ENCODE peak calls at places on chromosomes 1 and 21, in five cellular contexts. R is AG10803, E is stomach, W is heart left ventricle, P is AG04449. K is an unnamed sample.

GRCh38 chr1:93701619-93702018 is 20.0 kb upstream of the BCAR3 start:
- DNase-seq in W (no peak), R (peak), E (peak), P (peak), K (peak)

GRCh38 chr21:43819511-43820405 is 30.4 kb downstream of the RRP1 start:
- DNase-seq in R (no peak), W (no peak), P (no peak), E (no peak), K (no peak)

GRCh38 chr1:40774266-40774998 is 9.2 kb upstream of the KCNQ4 start:
- DNase-seq in E (peak), R (no peak), P (no peak), W (no peak), K (no peak)

GRCh38 chr1:116020668-116021272 is 44.5 kb downstream of the SLC22A15 start:
- DNase-seq in P (peak), W (peak), R (peak), E (peak), K (peak)

GRCh38 chr1:13587256-13588030 is 3.8 kb downstream of the PDPN start:
- DNase-seq in W (no peak), R (peak), E (no peak), P (no peak), K (no peak)

GRCh38 chr21:36661511-36662309 is 37.2 kb upstream of the SIM2 start:
- DNase-seq in W (peak), E (peak), P (no peak), R (peak), K (no peak)

GRCh38 chr1:54407957-54408700 is 1.9 kb upstream of the SSBP3 start:
- DNase-seq in E (no peak), P (peak), W (no peak), R (peak), K (peak)

GRCh38 chr1:53930932-53931331 is 14.6 kb downstream of the IFT25 start:
- DNase-seq in R (no peak), P (no peak), W (no peak), E (no peak), K (no peak)

GRCh38 chr1:83546863-83547262 is 452.1 kb downstream of the TTLL7 start:
- DNase-seq in R (peak), P (no peak), E (no peak), W (no peak), K (no peak)

GRCh38 chr1:94739521-94740061 is 80.6 kb upstream of the SLC44A3 start:
- DNase-seq in P (peak), E (no peak), R (peak), W (no peak), K (peak)

GRCh38 chr1:226563666-226564065 is 15.1 kb downstream of the STUM start:
- DNase-seq in R (no peak), W (no peak), E (no peak), P (no peak), K (no peak)

GRCh38 chr1:119286587-119287181 is 81.9 kb upstream of the HAO2 start:
- DNase-seq in R (peak), P (no peak), W (no peak), E (no peak), K (no peak)

GRCh38 chr1:65149391-65149729 is 1.4 kb downstream of the AK4 start:
- DNase-seq in P (no peak), E (no peak), W (no peak), R (no peak), K (no peak)

GRCh38 chr1:69791311-69791710 is 223.6 kb downstream of the LRRC7 start:
- DNase-seq in W (no peak), P (no peak), E (no peak), R (peak), K (no peak)

GRCh38 chr1:229022595-229023350 is 248.1 kb upstream of the RAB4A start:
- DNase-seq in W (peak), E (no peak), P (no peak), R (no peak), K (no peak)

GRCh38 chr1:39160703-39161102 is 43.8 kb upstream of the MACF1 start:
- DNase-seq in E (no peak), R (peak), W (no peak), P (no peak), K (no peak)

GRCh38 chr1:39165488-39165887 is 39.0 kb upstream of the MACF1 start:
- DNase-seq in P (no peak), R (no peak), E (no peak), W (no peak), K (no peak)

GRCh38 chr1:39164256-39164655 is 40.2 kb upstream of the MACF1 start:
- DNase-seq in P (no peak), R (no peak), E (no peak), W (no peak), K (no peak)

GRCh38 chr1:39165049-39165448 is 39.4 kb upstream of the MACF1 start:
- DNase-seq in E (no peak), W (no peak), P (no peak), R (peak), K (no peak)

GRCh38 chr1:39163469-39163868 is 41.0 kb upstream of the MACF1 start:
- DNase-seq in W (no peak), P (no peak), E (no peak), R (no peak), K (no peak)
- H3K4me3 ChIP-seq in W (no peak), P (no peak), E (no peak), R (no peak), K (no peak)

GRCh38 chr1:16986596-16987361 is 6.4 kb upstream of the MFAP2 start:
- DNase-seq in P (no peak), E (no peak), R (no peak), W (no peak), K (no peak)
- TF ChIP-seq CTCF in P (peak), E (no peak), R (no peak), W (no peak), K (peak)

GRCh38 chr1:31939484-31940329 is 1.5 kb upstream of the PTP4A2 start:
- DNase-seq in R (peak), P (no peak), W (no peak), E (peak), K (peak)
- H3K4me3 ChIP-seq in R (no peak), P (no peak), W (no peak), E (no peak), K (no peak)

GRCh38 chr1:30977511-30977910 is 69.0 kb upstream of the SDC3 start:
- DNase-seq in E (no peak), W (no peak), R (no peak), P (no peak), K (no peak)

GRCh38 chr1:30976143-30976542 is 67.6 kb upstream of the SDC3 start:
- DNase-seq in W (no peak), E (no peak), R (peak), P (no peak), K (no peak)

GRCh38 chr1:30975217-30975616 is 66.7 kb upstream of the SDC3 start:
- DNase-seq in E (no peak), P (no peak), W (no peak), R (no peak), K (no peak)

GRCh38 chr1:30974536-30974935 is 66.0 kb upstream of the SDC3 start:
- DNase-seq in P (no peak), W (no peak), E (no peak), R (no peak), K (no peak)

GRCh38 chr1:30977105-30977504 is 68.5 kb upstream of the SDC3 start:
- DNase-seq in R (peak), W (no peak), E (no peak), P (no peak), K (no peak)
- TF ChIP-seq CTCF in R (no peak), W (no peak), E (no peak), P (peak), K (no peak)

GRCh38 chr1:155247667-155248563 is 7.4 kb downstream of the ENTREP3 start:
- DNase-seq in R (no peak), W (no peak), P (no peak), E (no peak), K (no peak)
- H3K4me3 ChIP-seq in R (no peak), W (no peak), P (no peak), E (no peak), K (no peak)

GRCh38 chr1:243348331-243348730 is 92.5 kb downstream of the SDCCAG8 start:
- DNase-seq in R (no peak), P (no peak), E (no peak), W (no peak), K (no peak)

GRCh38 chr1:243346016-243346415 is 90.2 kb downstream of the SDCCAG8 start:
- DNase-seq in R (no peak), E (no peak), W (no peak), P (no peak), K (no peak)

GRCh38 chr1:243346481-243346880 is 90.6 kb downstream of the SDCCAG8 start:
- DNase-seq in W (no peak), P (no peak), E (no peak), R (no peak), K (no peak)

GRCh38 chr1:243343970-243344749 is 88.3 kb downstream of the SDCCAG8 start:
- DNase-seq in P (no peak), E (no peak), R (peak), W (no peak), K (no peak)

GRCh38 chr1:243345205-243345604 is 89.4 kb downstream of the SDCCAG8 start:
- DNase-seq in R (peak), P (no peak), W (no peak), E (no peak), K (no peak)
- TF ChIP-seq CTCF in R (peak), P (no peak), W (peak), E (no peak), K (no peak)

GRCh38 chr1:92484171-92484471 is 2.6 kb downstream of the GFI1 start:
- DNase-seq in P (no peak), W (no peak), E (no peak), R (no peak), K (no peak)
- H3K4me3 ChIP-seq in P (no peak), W (peak), E (peak), R (no peak), K (no peak)

GRCh38 chr1:23980006-23980724 is at the start of gene SRSF10:
- DNase-seq in W (peak), R (peak), E (peak), P (peak), K (peak)
- TF ChIP-seq CTCF in W (peak), R (peak), E (peak), P (peak), K (no peak)

GRCh38 chr21:39181205-39181818 is 1.9 kb downstream of the PSMG1 start:
- DNase-seq in W (no peak), E (no peak), R (peak), P (no peak), K (no peak)
- H3K4me3 ChIP-seq in W (no peak), E (no peak), R (peak), P (no peak), K (no peak)

GRCh38 chr1:216726435-216726834 is 3.2 kb upstream of the ESRRG start:
- DNase-seq in E (no peak), R (no peak), W (no peak), P (no peak), K (no peak)
- TF ChIP-seq CTCF in E (no peak), R (no peak), W (no peak), P (no peak), K (no peak)

K was measured in AG09309.